ENCODE peak calls at places on chromosomes 13 and 19, in five cellular contexts. I is ascending aorta; R is activated T-cell treated with anti-CD3 and anti-CD28 coated beads for 24 hours; B is NCI-H1417; P is T-helper 2 cell treated with Interferon-gamma antibody and Interleukin-4, amounts not matched to agents 5 μg/mL and 100 μg/mL, for 36 hours. L is an unnamed sample.

GRCh38 chr13:40590112-40590862 is 76.2 kb downstream of the FOXO1 start:
- DNase-seq in B (no peak), R (no peak), P (no peak), I (no peak), L (no peak)

GRCh38 chr19:13959962-13960862 is 7.9 kb downstream of the DCAF15 start:
- DNase-seq in B (no peak), I (no peak), P (no peak), R (no peak), L (no peak)

GRCh38 chr13:108508263-108508662 is 121.1 kb upstream of the MYO16 start:
- DNase-seq in I (no peak), B (no peak), P (no peak), R (no peak), L (no peak)

GRCh38 chr13:113928701-113929627 is 44.9 kb downstream of the C13orf46 start:
- DNase-seq in P (no peak), R (no peak), I (peak), B (no peak), L (no peak)

GRCh38 chr19:11377237-11377636 is 2.8 kb downstream of the SWSAP1 start:
- DNase-seq in R (no peak), P (peak), I (no peak), B (no peak), L (no peak)

GRCh38 chr19:49161987-49162386 is 4.4 kb downstream of the TRPM4 start:
- DNase-seq in I (no peak), P (no peak), B (no peak), R (no peak), L (no peak)

GRCh38 chr13:30256713-30257432 is 50.5 kb downstream of the KATNAL1 start:
- DNase-seq in P (no peak), B (no peak), I (no peak), R (no peak), L (no peak)

GRCh38 chr13:80361883-80362327 is 21.0 kb upstream of the SPRY2 start:
- DNase-seq in B (peak), I (no peak), R (no peak), P (no peak), L (no peak)

GRCh38 chr13:40790232-40790631 is 821 bp downstream of the SLC25A15 start:
- DNase-seq in R (no peak), I (no peak), P (no peak), B (no peak), L (no peak)

GRCh38 chr13:85486663-85487062 is 312.6 kb downstream of the SLITRK6 start:
- DNase-seq in I (no peak), R (no peak), B (no peak), P (no peak), L (no peak)

GRCh38 chr13:46507978-46508377 is 45.0 kb upstream of the LRCH1 start:
- DNase-seq in B (no peak), I (no peak), R (no peak), P (no peak), L (no peak)

GRCh38 chr13:57569981-57570380 is 61.6 kb upstream of the PCDH17 start:
- DNase-seq in R (no peak), I (no peak), P (no peak), B (no peak), L (no peak)

GRCh38 chr13:100514788-100515409 is 73.7 kb downstream of the GGACT start:
- DNase-seq in P (peak), B (peak), R (peak), I (no peak), L (peak)

GRCh38 chr19:14494910-14495677 is 833 bp downstream of the GIPC1 start:
- DNase-seq in P (no peak), R (no peak), I (no peak), B (no peak), L (no peak)

GRCh38 chr13:113539822-113540221 is 44.7 kb upstream of the TFDP1 start:
- DNase-seq in B (no peak), I (no peak), P (no peak), R (no peak), L (no peak)

GRCh38 chr19:41802770-41803169 is 6.4 kb downstream of the CEACAM3 start:
- DNase-seq in I (no peak), R (no peak), P (no peak), B (no peak), L (no peak)

GRCh38 chr19:6442087-6442688 is 8.6 kb upstream of the SLC25A41 start:
- DNase-seq in B (no peak), R (no peak), I (no peak), P (no peak), L (no peak)

GRCh38 chr13:50085063-50085462 is 69.8 kb downstream of the KCNRG start:
- DNase-seq in B (no peak), I (no peak), R (no peak), P (no peak), L (no peak)

GRCh38 chr19:40685563-40685962 is 4.9 kb downstream of the NUMBL start:
- DNase-seq in B (no peak), I (no peak), R (no peak), P (no peak), L (no peak)

GRCh38 chr19:46927106-46927505 is 66.3 kb downstream of the ARHGAP35 start:
- DNase-seq in B (no peak), R (no peak), P (no peak), I (no peak), L (no peak)

GRCh38 chr13:35744144-35744543 is 267.7 kb upstream of the MAB21L1 start:
- DNase-seq in I (no peak), P (no peak), R (no peak), B (no peak), L (no peak)

GRCh38 chr19:3899531-3900294 is 19.2 kb downstream of the ATCAY start:
- DNase-seq in R (no peak), P (no peak), B (no peak), I (peak), L (no peak)

GRCh38 chr19:50959731-50960500 is 7.1 kb upstream of the KLK5 start:
- DNase-seq in I (no peak), P (no peak), B (no peak), R (no peak), L (no peak)

GRCh38 chr19:519449-519865 is 12.1 kb upstream of the CDC34 start:
- DNase-seq in B (no peak), I (no peak), P (no peak), R (no peak), L (no peak)

GRCh38 chr13:46295531-46296464 is 84.1 kb downstream of the LRRC63 start:
- DNase-seq in R (peak), B (no peak), P (peak), I (peak), L (peak)

GRCh38 chr13:97946951-97947588 is 6.4 kb upstream of the IPO5 start:
- DNase-seq in I (no peak), R (no peak), B (no peak), P (no peak), L (no peak)

GRCh38 chr19:29544656-29545360 is 19.0 kb downstream of the VSTM2B start:
- DNase-seq in P (no peak), B (no peak), I (no peak), R (no peak), L (no peak)

GRCh38 chr19:31385744-31386143 is 36.5 kb upstream of the TSHZ3 start:
- DNase-seq in R (no peak), B (no peak), I (no peak), P (no peak), L (no peak)

GRCh38 chr13:107244241-107244640 is 676.3 kb upstream of the ARGLU1 start:
- DNase-seq in I (no peak), P (no peak), R (no peak), B (no peak), L (no peak)

GRCh38 chr19:3357731-3358391 is 8.5 kb upstream of the NFIC start:
- DNase-seq in B (peak), I (no peak), R (no peak), P (no peak), L (no peak)

GRCh38 chr19:6613711-6614110 is 22.8 kb upstream of the CD70 start:
- DNase-seq in B (no peak), I (no peak), R (no peak), P (peak), L (peak)